ENCODE peak calls at places on chromosome 9, in nine cellular contexts. W is GM20000; D is HAP-1; A is activated T-cell treated with anti-CD3 and anti-CD28 coated beads, Interleukin-2, amount 50 U/mL, for 72 hours; O is amniotic stem cell; P is T47D; X is gastrocnemius medialis; B is CD4-positive, alpha-beta T cell; M is activated CD4-positive, alpha-beta memory T cell treated with anti-CD3 and anti-CD28 coated beads, Interleukin-2, amount 10 ng/mL, durations not matched to agents 7 days and 5 days. K is an unnamed sample.

GRCh38 chr9:34163439-34163838 is 15.4 kb upstream of the UBAP1 start:
- DNase-seq in W (no peak), D (no peak), A (no peak), O (no peak), P (no peak), X (no peak), B (no peak), M (no peak), K (peak)

GRCh38 chr9:120434532-120434931 is 145.4 kb downstream of the CDK5RAP2 start:
- DNase-seq in W (no peak), D (no peak), A (no peak), O (no peak), P (no peak), X (peak), B (no peak), M (no peak), K (peak)

GRCh38 chr9:21096901-21097255 is 19.1 kb upstream of the IFNB1 start:
- DNase-seq in W (no peak), D (no peak), A (no peak), O (no peak), P (no peak), X (no peak), B (no peak), M (no peak), K (no peak)

GRCh38 chr9:92790542-92791527 is 26.2 kb upstream of the BICD2 start:
- DNase-seq in W (peak), D (peak), A (peak), O (peak), P (peak), X (peak), B (peak), M (peak), K (peak)

GRCh38 chr9:7115606-7116005 is 357.8 kb downstream of the KDM4C start:
- DNase-seq in W (no peak), D (peak), A (no peak), O (no peak), P (no peak), X (no peak), B (no peak), M (no peak), K (no peak)

GRCh38 chr9:133436706-133437105 is 14.5 kb downstream of the ADAMTS13 start:
- DNase-seq in W (no peak), D (no peak), A (no peak), O (no peak), P (no peak), X (no peak), B (no peak), M (no peak), K (no peak)

GRCh38 chr9:92964607-92964975 is 17.3 kb downstream of the FGD3 start:
- DNase-seq in W (no peak), D (no peak), A (no peak), O (no peak), P (no peak), X (no peak), B (no peak), M (no peak), K (no peak)

GRCh38 chr9:106864533-106865143 is 1.7 kb downstream of the ZNF462 start:
- DNase-seq in W (no peak), D (peak), A (no peak), O (no peak), P (peak), X (no peak), B (no peak), M (no peak), K (peak)

GRCh38 chr9:14141736-14142135 is 172.2 kb downstream of the NFIB start:
- DNase-seq in W (no peak), D (no peak), A (no peak), O (no peak), P (no peak), X (no peak), B (no peak), M (no peak), K (no peak)

GRCh38 chr9:38067892-38068615 is 973 bp downstream of the SHB start:
- DNase-seq in W (peak), D (peak), A (peak), O (no peak), P (no peak), X (no peak), B (peak), M (no peak), K (no peak)

GRCh38 chr9:3906437-3907213 is 380.8 kb upstream of the RFX3 start:
- DNase-seq in W (no peak), D (no peak), A (no peak), O (peak), P (peak), X (no peak), B (no peak), M (no peak), K (peak)

GRCh38 chr9:130897848-130898551 is 1.4 kb upstream of the QRFP start:
- DNase-seq in W (no peak), D (no peak), A (no peak), O (no peak), P (no peak), X (no peak), B (no peak), M (no peak), K (no peak)

GRCh38 chr9:87497604-87498045 is at the start of gene DAPK1:
- DNase-seq in W (peak), D (peak), A (peak), O (peak), P (no peak), X (peak), B (peak), M (no peak), K (peak)

GRCh38 chr9:9949368-9949767 is 663.4 kb downstream of the PTPRD start:
- DNase-seq in W (no peak), D (no peak), A (no peak), O (no peak), P (no peak), X (no peak), B (no peak), M (no peak), K (no peak)

GRCh38 chr9:134469041-134469875 is 143.0 kb downstream of the RXRA start:
- DNase-seq in W (no peak), D (no peak), A (no peak), O (no peak), P (no peak), X (no peak), B (no peak), M (no peak), K (peak)

GRCh38 chr9:108035485-108035884 is 545.9 kb upstream of the KLF4 start:
- DNase-seq in W (no peak), D (no peak), A (no peak), O (no peak), P (no peak), X (no peak), B (no peak), M (no peak), K (no peak)

GRCh38 chr9:124411514-124412227 is 3.6 kb downstream of the PSMB7 start:
- DNase-seq in W (no peak), D (no peak), A (no peak), O (no peak), P (no peak), X (no peak), B (no peak), M (no peak), K (peak)

GRCh38 chr9:126704157-126704941 is 90.6 kb downstream of the LMX1B start:
- DNase-seq in W (peak), D (no peak), A (peak), O (peak), P (peak), X (no peak), B (no peak), M (no peak), K (peak)

GRCh38 chr9:94577541-94577940 is 16.1 kb downstream of the FBP2 start:
- DNase-seq in W (no peak), D (no peak), A (no peak), O (no peak), P (no peak), X (no peak), B (no peak), M (no peak), K (no peak)

GRCh38 chr9:101477736-101478135 is 42.2 kb upstream of the ALDOB start:
- DNase-seq in W (no peak), D (no peak), A (no peak), O (no peak), P (no peak), X (no peak), B (no peak), M (no peak), K (no peak)

GRCh38 chr9:86948153-86948929 is 1.0 kb upstream of the GAS1 start:
- DNase-seq in W (peak), D (peak), A (peak), O (peak), P (peak), X (peak), B (peak), M (peak), K (peak)

GRCh38 chr9:21906878-21907277 is 87.3 kb downstream of the CDKN2A start:
- DNase-seq in W (no peak), D (no peak), A (no peak), O (no peak), P (no peak), X (no peak), B (no peak), M (no peak), K (peak)

GRCh38 chr9:122129969-122130368 is 29.6 kb downstream of the NDUFA8 start:
- DNase-seq in W (no peak), D (no peak), A (no peak), O (no peak), P (no peak), X (no peak), B (no peak), M (no peak), K (no peak)

GRCh38 chr9:109604036-109604600 is 106.0 kb upstream of the PTPN3 start:
- DNase-seq in W (no peak), D (no peak), A (no peak), O (no peak), P (no peak), X (no peak), B (no peak), M (no peak), K (peak)